ENCODE peak calls at places on chromosomes 2 and 18, in ten cellular contexts. G is fibroblast of lung, J is non-pigmented ciliary epithelial cell, H is midbrain, I is cardiac fibroblast, Y is endodermal cell, L is ureter, N is epithelial cell of esophagus, F is posterior cingulate gyrus, B is T-helper 17 cell. S is an unnamed sample.

GRCh38 chr2:111702119-111702808 is 181.7 kb downstream of the ANAPC1 start:
- DNase-seq in F (peak; percentile 25), Y (peak; percentile 92), G (peak; percentile 65), I (peak; percentile 76), L (peak; percentile 59), H (peak; percentile 5), B (peak; percentile 36), N (peak; percentile 58), J (no peak), S (peak; percentile 77)

GRCh38 chr2:175203621-175204496 is 22.3 kb upstream of the ATP5MC3 start:
- DNase-seq in H (peak; percentile 27), Y (peak; percentile 89), I (peak; percentile 50), L (peak; percentile 54), J (no peak), F (peak; percentile 21), N (peak; percentile 55), G (peak; percentile 72), B (peak; percentile 16), S (peak; percentile 62)

GRCh38 chr2:174697267-174697666 is 67.0 kb downstream of the CHRNA1 start:
- DNase-seq in N (peak; percentile 67), L (no peak), I (peak; percentile 65), J (no peak), B (peak; percentile 36), H (peak; percentile 63), G (peak; percentile 56), Y (peak; percentile 91), F (peak; percentile 69), S (peak; percentile 66)

GRCh38 chr2:233354971-233355574 is 779 bp downstream of the DGKD start:
- DNase-seq in G (peak; percentile 15), L (no peak), B (no peak), Y (peak; percentile 66), N (peak; percentile 28), H (no peak), J (no peak), I (peak; percentile 29), F (peak; percentile 31), S (peak; percentile 24)

GRCh38 chr2:38160517-38160916 is 84.6 kb upstream of the CYP1B1 start:
- DNase-seq in Y (no peak), B (no peak), H (no peak), N (no peak), G (no peak), F (no peak), I (no peak), L (no peak), J (no peak), S (no peak)

GRCh38 chr2:121776361-121776760 is 20.9 kb downstream of the TSN start:
- DNase-seq in J (no peak), G (no peak), N (peak; percentile 22), F (no peak), Y (no peak), L (no peak), I (peak; percentile 19), H (no peak), B (no peak), S (no peak)

GRCh38 chr18:54169710-54170403 is 54.6 kb downstream of the MBD2 start:
- DNase-seq in H (no peak), B (no peak), L (no peak), N (no peak), F (no peak), Y (no peak), J (no peak), I (no peak), G (no peak), S (no peak)

GRCh38 chr2:112161431-112162145 is 23.4 kb downstream of the FBLN7 start:
- DNase-seq in F (no peak), Y (peak; percentile 29), G (no peak), N (no peak), J (no peak), B (no peak), I (no peak), H (no peak), L (no peak), S (no peak)

GRCh38 chr2:202377308-202377736 is 1.2 kb downstream of the BMPR2 start:
- DNase-seq in I (peak; percentile 47), F (peak; percentile 36), J (no peak), G (no peak), N (peak; percentile 15), B (no peak), Y (peak; percentile 68), L (peak; percentile 49), H (peak; percentile 31), S (no peak)

S was measured in fibroblast of pulmonary artery.